ENCODE peak calls at places on chromosome 13, in seven cellular contexts. M, Y, Q, W, U, C and V are unnamed samples.

GRCh38 chr13:41995946-41996345 is 35.0 kb upstream of the VWA8 start:
- DNase-seq in M (no peak), Y (peak; percentile 75), Q (no peak), W (no peak), U (no peak), C (peak; percentile 27), V (no peak)

GRCh38 chr13:99522288-99522687 is 21.0 kb downstream of the TM9SF2 start:
- DNase-seq in M (no peak), Y (peak; percentile 25), Q (no peak), W (no peak), U (peak; percentile 20), C (no peak), V (no peak)

GRCh38 chr13:95553271-95553588 is 710 bp downstream of the CLDN10 start:
- DNase-seq in M (no peak), Y (no peak), Q (no peak), W (peak; percentile 44), U (no peak), C (no peak), V (no peak)

GRCh38 chr13:26310003-26310402 is 56.1 kb downstream of the CDK8 start:
- DNase-seq in M (no peak), Y (no peak), Q (no peak), W (no peak), U (no peak), C (no peak), V (no peak)

GRCh38 chr13:108947551-108948030 is 318.2 kb downstream of the MYO16 start:
- DNase-seq in M (no peak), Y (peak; percentile 30), Q (no peak), W (no peak), U (no peak), C (no peak), V (no peak)

GRCh38 chr13:33176526-33176925 is 109.0 kb downstream of the STARD13 start:
- DNase-seq in M (no peak), Y (peak; percentile 74), Q (no peak), W (no peak), U (no peak), C (no peak), V (no peak)

GRCh38 chr13:100627142-100627541 is 38.6 kb upstream of the GGACT start:
- DNase-seq in M (no peak), Y (no peak), Q (no peak), W (no peak), U (no peak), C (no peak), V (no peak)

GRCh38 chr13:92187378-92187989 is 789.1 kb downstream of the GPC5 start:
- DNase-seq in M (no peak), Y (peak; percentile 27), Q (no peak), W (peak; percentile 50), U (no peak), C (peak; percentile 58), V (peak; percentile 50)

GRCh38 chr13:73533111-73533510 is 474.3 kb downstream of the KLF5 start:
- DNase-seq in M (no peak), Y (no peak), Q (no peak), W (peak; percentile 3), U (no peak), C (no peak), V (no peak)

GRCh38 chr13:99303863-99304521 is 3.2 kb downstream of the GPR183 start:
- DNase-seq in M (no peak), Y (no peak), Q (no peak), W (no peak), U (no peak), C (no peak), V (no peak)

GRCh38 chr13:76663941-76664340 is 222.3 kb downstream of the KCTD12 start:
- DNase-seq in M (no peak), Y (peak; percentile 17), Q (no peak), W (no peak), U (no peak), C (no peak), V (no peak)

GRCh38 chr13:67267136-67267535 is 37.0 kb upstream of the PCDH9 start:
- DNase-seq in M (no peak), Y (peak; percentile 35), Q (no peak), W (no peak), U (no peak), C (no peak), V (no peak)

GRCh38 chr13:75666646-75667351 is 30.7 kb downstream of the LMO7 start:
- DNase-seq in M (no peak), Y (peak; percentile 79), Q (no peak), W (peak; percentile 75), U (peak; percentile 80), C (peak; percentile 59), V (no peak)

GRCh38 chr13:111175948-111176347 is 60.8 kb downstream of the ARHGEF7 start:
- DNase-seq in M (no peak), Y (no peak), Q (no peak), W (peak; percentile 43), U (no peak), C (no peak), V (no peak)
- H3K4me1 ChIP-seq in M (peaks cover 4% of the 10 kb centered on the region), Y (peaks cover 11% of the 10 kb centered on the region), Q (peaks cover 4% of the 10 kb centered on the region), W (no peaks in the 10 kb centered on the region), U (peaks cover 9% of the 10 kb centered on the region), C (peaks cover 13% of the 10 kb centered on the region), V (peaks cover 7% of the 10 kb centered on the region)

GRCh38 chr13:110262944-110263343 is 44.0 kb downstream of the COL4A1 start:
- DNase-seq in M (no peak), Y (no peak), Q (no peak), W (no peak), U (no peak), C (no peak), V (no peak)

GRCh38 chr13:110264685-110265275 is 42.2 kb downstream of the COL4A1 start:
- DNase-seq in M (no peak), Y (no peak), Q (no peak), W (peak; percentile 28), U (no peak), C (no peak), V (no peak)

GRCh38 chr13:110262494-110262893 is 44.5 kb downstream of the COL4A1 start:
- DNase-seq in M (no peak), Y (no peak), Q (no peak), W (no peak), U (no peak), C (no peak), V (no peak)

GRCh38 chr13:110265341-110265681 is 41.6 kb downstream of the COL4A1 start:
- DNase-seq in M (no peak), Y (no peak), Q (no peak), W (no peak), U (no peak), C (no peak), V (no peak)

GRCh38 chr13:110263906-110264305 is 43.1 kb downstream of the COL4A1 start:
- DNase-seq in M (no peak), Y (no peak), Q (no peak), W (peak; percentile 23), U (no peak), C (no peak), V (no peak)
- H2BK120ac ChIP-seq in M (no peak overlapping the region), Y (peak overlapping the region; percentile 18), Q (no peak overlapping the region), W (no peak overlapping the region), U (no peak overlapping the region), C (no peak overlapping the region), V (no peak overlapping the region)

DNA sequence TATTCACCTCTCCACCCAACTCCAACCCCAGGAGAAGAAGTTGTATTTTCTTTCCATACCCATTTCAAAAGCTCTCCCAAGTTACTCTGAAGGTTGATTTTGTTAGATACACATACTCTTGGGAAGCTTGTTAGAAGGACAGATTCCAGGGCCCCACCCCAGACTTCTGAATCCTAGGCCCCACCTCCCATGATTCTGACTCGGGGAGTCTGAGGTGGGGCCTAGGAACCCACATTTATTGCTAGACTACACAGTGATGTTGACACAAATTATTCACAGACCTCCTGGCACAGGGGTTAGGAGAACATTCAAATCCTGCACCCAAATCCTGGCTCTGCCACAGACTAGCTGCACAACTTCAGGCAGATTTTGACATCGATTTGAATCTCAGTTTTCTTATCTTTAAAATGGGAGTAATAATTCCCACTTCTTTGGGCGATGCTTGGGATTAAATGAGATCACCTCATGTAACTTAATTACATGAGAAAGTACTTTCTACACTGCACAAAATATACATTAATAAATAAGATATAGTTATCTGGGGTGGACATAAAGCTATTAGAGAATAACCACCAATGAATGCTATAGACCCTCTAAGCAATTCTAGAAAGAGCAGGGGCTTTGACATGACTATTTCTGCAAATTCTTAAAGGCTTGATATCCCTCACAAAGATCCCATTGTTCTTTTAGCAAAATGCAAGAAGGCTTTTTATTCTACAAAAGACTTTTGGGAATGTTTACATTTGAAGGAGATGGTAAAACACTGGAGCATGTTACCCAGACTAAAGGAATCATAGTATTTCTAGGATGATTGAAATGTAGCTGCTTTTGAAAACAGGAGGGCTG is 18.0 kb downstream of the MBNL2 start:
- DNase-seq in M (no peak), Y (no peak), Q (no peak), W (no peak), U (no peak), C (no peak), V (no peak)
- H3K4me1 ChIP-seq in M (peaks cover 11% of the 10 kb centered on the region), Y (peaks cover 33% of the 10 kb centered on the region), Q (peaks cover 10% of the 10 kb centered on the region), W (no peaks in the 10 kb centered on the region), U (peaks cover 13% of the 10 kb centered on the region), C (peaks cover 14% of the 10 kb centered on the region), V (peaks cover 2% of the 10 kb centered on the region)

DNA sequence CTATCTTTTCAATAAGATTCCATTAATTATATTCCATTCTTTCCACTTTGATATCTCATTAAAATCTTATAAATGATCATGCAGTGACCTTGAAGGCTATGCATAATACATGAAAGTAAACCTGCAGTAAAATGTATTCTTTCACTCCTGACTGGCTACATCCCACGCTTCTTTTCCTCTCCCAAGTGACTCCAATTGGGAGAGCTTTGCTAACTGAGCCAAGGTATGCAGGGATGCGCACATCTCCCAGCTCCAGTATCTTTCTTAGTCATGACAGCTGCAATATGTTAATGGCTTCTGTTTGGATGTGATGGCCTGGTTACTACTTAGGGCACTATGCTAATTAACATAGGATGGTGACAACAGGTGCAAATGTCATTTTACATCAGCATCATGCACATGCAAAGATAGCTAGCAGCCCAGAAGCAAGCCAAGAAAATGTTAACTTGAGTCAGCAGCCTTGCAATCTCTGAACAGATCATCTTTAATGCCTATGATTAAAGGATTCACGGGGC is 134.7 kb downstream of the POU4F1 start:
- DNase-seq in M (no peak), Y (no peak), Q (no peak), W (no peak), U (no peak), C (no peak), V (no peak)
- H2BK120ac ChIP-seq in M (no peak overlapping the region), Y (no peak overlapping the region), Q (no peak overlapping the region), W (no peak overlapping the region), U (no peak overlapping the region), C (no peak overlapping the region), V (no peak overlapping the region)